ENCODE peak calls at places on chromosomes 11 and 22, in five cellular contexts. S is KBM-7; C is head of caudate nucleus; M is activated CD4-positive, alpha-beta T cell treated with anti-CD3 and anti-CD28 coated beads for 24 hours; O is NCI-H1417 treated with DMSO at 0.1 percent for 48 hours. L is an unnamed sample.

GRCh38 chr11:62030071-62030684 is 62.7 kb upstream of the FTH1 start:
- DNase-seq in S (no peak), C (no peak), M (no peak), O (no peak), L (no peak)

GRCh38 chr22:24357547-24357946 is 69.9 kb upstream of the ADORA2A start:
- DNase-seq in S (no peak), C (no peak), M (no peak), O (no peak), L (no peak)

GRCh38 chr11:118621071-118621815 is 13.8 kb downstream of the PHLDB1 start:
- DNase-seq in S (peak; percentile 72), C (peak; percentile 96), M (no peak), O (peak; percentile 57), L (peak; percentile 91)

GRCh38 chr11:76621466-76621865 is 49.1 kb downstream of the LRRC32 start:
- DNase-seq in S (no peak), C (no peak), M (no peak), O (no peak), L (no peak)

GRCh38 chr11:65894034-65894591 is 3.6 kb downstream of the CCDC85B start:
- DNase-seq in S (peak; percentile 56), C (no peak), M (no peak), O (no peak), L (no peak)

GRCh38 chr22:27537481-27537891 is 264.1 kb downstream of the MN1 start:
- DNase-seq in S (no peak), C (no peak), M (no peak), O (no peak), L (no peak)

GRCh38 chr11:33893711-33894401 is 2.0 kb upstream of the LMO2 start:
- DNase-seq in S (peak; percentile 98), C (no peak), M (peak; percentile 55), O (no peak), L (no peak)

GRCh38 chr11:32290783-32291182 is 144.6 kb downstream of the WT1 start:
- DNase-seq in S (no peak), C (peak; percentile 84), M (no peak), O (no peak), L (no peak)

GRCh38 chr11:65291613-65292012 is 23.1 kb upstream of the CDC42EP2 start:
- DNase-seq in S (no peak), C (peak; percentile 89), M (no peak), O (no peak), L (no peak)

GRCh38 chr11:57512646-57513445 is 2.7 kb downstream of the SLC43A1 start:
- DNase-seq in S (no peak), C (no peak), M (no peak), O (no peak), L (no peak)

GRCh38 chr22:41596776-41597634 is 7.4 kb upstream of the PMM1 start:
- DNase-seq in S (peak; percentile 61), C (peak; percentile 83), M (no peak), O (no peak), L (peak; percentile 85)

L was measured in upper lobe of right lung.